ENCODE peak calls at places on chromosomes 3 and 15, in seven cellular contexts. P, B, M, K, H, F and J are unnamed samples.
A peak's percentile ranks its signal among the peaks of the same experiment; 100 is the strongest.

GRCh38 chr15:67715166-67715565 is 110.1 kb upstream of the SKOR1 start:
- DNase-seq in H (no peak), B (no peak), P (no peak), K (peak; percentile 65), M (no peak), F (no peak), J (no peak)

GRCh38 chr3:114649331-114649730 is 355.5 kb downstream of the TIGIT start:
- DNase-seq in B (no peak), M (peak; percentile 46), K (no peak), H (peak; percentile 26), F (no peak), P (no peak), J (no peak)

GRCh38 chr15:44207643-44208042 is 12.6 kb upstream of the FRMD5 start:
- DNase-seq in M (peak; percentile 62), H (peak; percentile 68), F (no peak), P (no peak), B (no peak), K (no peak), J (no peak)

GRCh38 chr15:69554321-69554961 is 101.8 kb downstream of the RPLP1 start:
- DNase-seq in B (no peak), K (peak; percentile 82), H (no peak), M (no peak), P (no peak), F (no peak), J (no peak)

GRCh38 chr15:67807836-67808235 is 17.5 kb upstream of the SKOR1 start:
- DNase-seq in F (no peak), H (no peak), K (no peak), M (no peak), B (no peak), P (no peak), J (no peak)

GRCh38 chr3:119817071-119817470 is 35.2 kb downstream of the NR1I2 start:
- DNase-seq in M (no peak), H (no peak), B (no peak), K (no peak), F (no peak), P (no peak), J (no peak)

GRCh38 chr3:131303848-131304247 is 77.7 kb upstream of the NUDT16 start:
- DNase-seq in M (no peak), K (no peak), H (no peak), P (no peak), B (peak; percentile 21), F (no peak), J (no peak)

GRCh38 chr3:99783009-99783573 is 34.6 kb upstream of the CMSS1 start:
- DNase-seq in K (no peak), M (no peak), B (no peak), P (no peak), F (no peak), H (peak; percentile 84), J (no peak)

GRCh38 chr3:42667523-42668402 is 14.3 kb downstream of the ZBTB47 start:
- DNase-seq in B (peak; percentile 11), H (no peak), P (no peak), K (peak; percentile 71), F (no peak), M (no peak), J (no peak)

GRCh38 chr15:98611808-98612207 is 36.5 kb upstream of the IGF1R start:
- DNase-seq in M (no peak), P (no peak), K (no peak), F (no peak), H (no peak), B (no peak), J (no peak)

GRCh38 chr15:40762919-40763800 is 708 bp upstream of the GCHFR start:
- DNase-seq in H (peak; percentile 26), B (no peak), M (peak; percentile 89), F (peak; percentile 50), K (no peak), P (peak; percentile 62), J (peak; percentile 70)

GRCh38 chr3:50575372-50575771 is 6.0 kb downstream of the HEMK1 start:
- DNase-seq in F (no peak), H (peak; percentile 32), K (no peak), B (no peak), P (no peak), M (no peak), J (no peak)

GRCh38 chr15:66842710-66843441 is 140.8 kb downstream of the SMAD6 start:
- DNase-seq in M (peak; percentile 71), B (no peak), H (peak; percentile 74), K (no peak), F (peak; percentile 24), P (no peak), J (peak; percentile 69)